ENCODE peak calls at places on chromosome 4, in four cellular contexts. One of them, this sample, is unnamed.

GRCh38 chr4:100100985-100101384 is 89.3 kb downstream of the DDIT4L start:
- DNase-seq in NCI-H748 treated with DMSO at 0.1 percent for 48 hours: no peak
- DNase-seq in activated T-helper 9 cell treated with anti-CD3 and anti-CD28 coated beads, Interleukin-2, amount 50 U/mL, for 16 hours: no peak
- DNase-seq in NCI-H1417: no peak
- DNase-seq in this sample: no peak

GRCh38 chr4:151652841-151653547 is 107.8 kb downstream of the GATB start:
- DNase-seq in NCI-H748 treated with DMSO at 0.1 percent for 48 hours: no peak
- DNase-seq in activated T-helper 9 cell treated with anti-CD3 and anti-CD28 coated beads, Interleukin-2, amount 50 U/mL, for 16 hours: no peak
- DNase-seq in NCI-H1417: peak
- DNase-seq in this sample: no peak

GRCh38 chr4:157220026-157220881 is at the start of gene GRIA2:
- DNase-seq in NCI-H748 treated with DMSO at 0.1 percent for 48 hours: peak
- DNase-seq in activated T-helper 9 cell treated with anti-CD3 and anti-CD28 coated beads, Interleukin-2, amount 50 U/mL, for 16 hours: no peak
- DNase-seq in NCI-H1417: peak
- DNase-seq in this sample: no peak

GRCh38 chr4:157204634-157205244 is 15.8 kb upstream of the GRIA2 start:
- DNase-seq in NCI-H748 treated with DMSO at 0.1 percent for 48 hours: no peak
- DNase-seq in activated T-helper 9 cell treated with anti-CD3 and anti-CD28 coated beads, Interleukin-2, amount 50 U/mL, for 16 hours: no peak
- DNase-seq in NCI-H1417: no peak
- DNase-seq in this sample: no peak

GRCh38 chr4:146675171-146675570 is 36.5 kb downstream of the POU4F2 start:
- DNase-seq in NCI-H748 treated with DMSO at 0.1 percent for 48 hours: no peak
- DNase-seq in activated T-helper 9 cell treated with anti-CD3 and anti-CD28 coated beads, Interleukin-2, amount 50 U/mL, for 16 hours: no peak
- DNase-seq in NCI-H1417: no peak
- DNase-seq in this sample: no peak

GRCh38 chr4:123256901-123257300 is 139.7 kb upstream of the SPRY1 start:
- DNase-seq in NCI-H748 treated with DMSO at 0.1 percent for 48 hours: no peak
- DNase-seq in activated T-helper 9 cell treated with anti-CD3 and anti-CD28 coated beads, Interleukin-2, amount 50 U/mL, for 16 hours: no peak
- DNase-seq in NCI-H1417: no peak
- DNase-seq in this sample: no peak

GRCh38 chr4:9947168-9948062 is 73.9 kb downstream of the SLC2A9 start:
- DNase-seq in NCI-H748 treated with DMSO at 0.1 percent for 48 hours: no peak
- DNase-seq in activated T-helper 9 cell treated with anti-CD3 and anti-CD28 coated beads, Interleukin-2, amount 50 U/mL, for 16 hours: no peak
- DNase-seq in NCI-H1417: no peak
- DNase-seq in this sample: no peak

GRCh38 chr4:151540728-151541437 is 131.9 kb downstream of the FHIP1A start:
- DNase-seq in NCI-H748 treated with DMSO at 0.1 percent for 48 hours: peak
- DNase-seq in activated T-helper 9 cell treated with anti-CD3 and anti-CD28 coated beads, Interleukin-2, amount 50 U/mL, for 16 hours: no peak
- DNase-seq in NCI-H1417: peak
- DNase-seq in this sample: no peak

GRCh38 chr4:99079625-99080295 is 8.8 kb downstream of the ADH5 start:
- DNase-seq in NCI-H748 treated with DMSO at 0.1 percent for 48 hours: no peak
- DNase-seq in activated T-helper 9 cell treated with anti-CD3 and anti-CD28 coated beads, Interleukin-2, amount 50 U/mL, for 16 hours: no peak
- DNase-seq in NCI-H1417: no peak
- DNase-seq in this sample: no peak

GRCh38 chr4:116357758-116358157 is 727.6 kb downstream of the TRAM1L1 start:
- DNase-seq in NCI-H748 treated with DMSO at 0.1 percent for 48 hours: peak
- DNase-seq in activated T-helper 9 cell treated with anti-CD3 and anti-CD28 coated beads, Interleukin-2, amount 50 U/mL, for 16 hours: peak
- DNase-seq in NCI-H1417: peak
- DNase-seq in this sample: no peak

GRCh38 chr4:38166082-38166481 is 205.9 kb downstream of the PTTG2 start:
- DNase-seq in NCI-H748 treated with DMSO at 0.1 percent for 48 hours: no peak
- DNase-seq in activated T-helper 9 cell treated with anti-CD3 and anti-CD28 coated beads, Interleukin-2, amount 50 U/mL, for 16 hours: no peak
- DNase-seq in NCI-H1417: no peak
- DNase-seq in this sample: no peak

GRCh38 chr4:4216668-4217067 is 10.1 kb downstream of the OTOP1 start:
- DNase-seq in NCI-H748 treated with DMSO at 0.1 percent for 48 hours: no peak
- DNase-seq in activated T-helper 9 cell treated with anti-CD3 and anti-CD28 coated beads, Interleukin-2, amount 50 U/mL, for 16 hours: no peak
- DNase-seq in NCI-H1417: no peak
- DNase-seq in this sample: no peak

GRCh38 chr4:39305902-39306677 is 60.1 kb downstream of the RFC1 start:
- DNase-seq in NCI-H748 treated with DMSO at 0.1 percent for 48 hours: no peak
- DNase-seq in activated T-helper 9 cell treated with anti-CD3 and anti-CD28 coated beads, Interleukin-2, amount 50 U/mL, for 16 hours: no peak
- DNase-seq in NCI-H1417: no peak
- DNase-seq in this sample: no peak

GRCh38 chr4:71052716-71053115 is 59.3 kb downstream of the DCK start:
- DNase-seq in NCI-H748 treated with DMSO at 0.1 percent for 48 hours: no peak
- DNase-seq in activated T-helper 9 cell treated with anti-CD3 and anti-CD28 coated beads, Interleukin-2, amount 50 U/mL, for 16 hours: no peak
- DNase-seq in NCI-H1417: no peak
- DNase-seq in this sample: no peak

GRCh38 chr4:53233396-53233795 is 132.5 kb downstream of the SCFD2 start:
- DNase-seq in NCI-H748 treated with DMSO at 0.1 percent for 48 hours: no peak
- DNase-seq in activated T-helper 9 cell treated with anti-CD3 and anti-CD28 coated beads, Interleukin-2, amount 50 U/mL, for 16 hours: no peak
- DNase-seq in NCI-H1417: no peak
- DNase-seq in this sample: no peak

GRCh38 chr4:128913228-128913627 is 103.7 kb downstream of the JADE1 start:
- DNase-seq in NCI-H748 treated with DMSO at 0.1 percent for 48 hours: no peak
- DNase-seq in activated T-helper 9 cell treated with anti-CD3 and anti-CD28 coated beads, Interleukin-2, amount 50 U/mL, for 16 hours: no peak
- DNase-seq in NCI-H1417: no peak
- DNase-seq in this sample: no peak

GRCh38 chr4:5812506-5813229 is 80.2 kb downstream of the CRMP1 start:
- DNase-seq in NCI-H748 treated with DMSO at 0.1 percent for 48 hours: peak
- DNase-seq in activated T-helper 9 cell treated with anti-CD3 and anti-CD28 coated beads, Interleukin-2, amount 50 U/mL, for 16 hours: no peak
- DNase-seq in NCI-H1417: peak
- DNase-seq in this sample: no peak

This sample was measured in stimulated activated effector memory CD8-positive, alpha-beta T cell treated with anti-CD3 and anti-CD28 coated beads, Interleukin-12 subunit alpha, Interleukin-12 subunit beta, amount 100 ng/mL, for 72 hours.